ENCODE peak calls at places on chromosomes 11 and 22, in ten cellular contexts. B, E, Q, V, M, G, X, I, K and F are unnamed samples.

GRCh38 chr11:103281301-103281700 is 172.1 kb downstream of the DYNC2H1 start:
- DNase-seq in B (no peak), Q (no peak), K (no peak), I (no peak), E (no peak), V (peak), X (no peak), M (no peak), G (no peak), F (no peak)

GRCh38 chr11:74672332-74672955 is 58.8 kb downstream of the CHRDL2 start:
- DNase-seq in V (no peak), G (no peak), E (no peak), I (no peak), M (no peak), Q (no peak), X (no peak), K (no peak), B (no peak), F (no peak)

GRCh38 chr11:107508201-107508857 is 50.7 kb upstream of the CWF19L2 start:
- DNase-seq in V (no peak), I (no peak), K (no peak), G (no peak), B (no peak), M (no peak), Q (no peak), E (no peak), X (no peak), F (no peak)

GRCh38 chr11:86247608-86248007 is 3.1 kb downstream of the EED start:
- DNase-seq in E (no peak), I (no peak), G (no peak), X (no peak), B (no peak), K (no peak), V (no peak), M (peak), Q (no peak), F (no peak)

GRCh38 chr11:118625036-118625690 is 17.7 kb downstream of the PHLDB1 start:
- DNase-seq in V (no peak), I (no peak), E (no peak), X (no peak), Q (no peak), B (peak), K (no peak), G (no peak), M (no peak), F (no peak)

GRCh38 chr11:129090056-129090455 is 102.1 kb downstream of the ARHGAP32 start:
- DNase-seq in I (no peak), B (no peak), V (peak), G (no peak), X (no peak), Q (no peak), E (no peak), K (no peak), M (no peak), F (no peak)

GRCh38 chr11:134658481-134659080 is 246.5 kb upstream of the B3GAT1 start:
- DNase-seq in B (peak), E (peak), G (no peak), Q (no peak), X (peak), M (no peak), V (no peak), K (no peak), I (peak), F (no peak)

GRCh38 chr22:41480397-41480735 is 11.4 kb downstream of the ACO2 start:
- DNase-seq in I (no peak), M (no peak), E (no peak), B (no peak), V (peak), Q (no peak), G (no peak), X (no peak), K (no peak), F (no peak)

GRCh38 chr22:46737976-46738641 is at the start of gene CERK:
- DNase-seq in B (peak), K (peak), Q (peak), V (peak), M (peak), E (peak), G (peak), I (peak), X (no peak), F (peak)

GRCh38 chr22:24894220-24894975 is 52.1 kb downstream of the LHFPL7 start:
- DNase-seq in G (peak), E (peak), Q (peak), B (peak), V (peak), X (peak), I (peak), M (peak), K (peak), F (peak)

GRCh38 chr11:122646549-122647340 is 8.8 kb upstream of the UBASH3B start:
- DNase-seq in G (no peak), V (peak), E (no peak), K (no peak), X (no peak), Q (no peak), B (no peak), M (no peak), I (no peak), F (no peak)

GRCh38 chr11:33187851-33188722 is 26.8 kb upstream of the CSTF3 start:
- DNase-seq in V (no peak), Q (no peak), M (no peak), I (no peak), E (no peak), K (peak), G (no peak), X (no peak), B (no peak), F (no peak)

GRCh38 chr22:38335077-38335476 is 17.8 kb upstream of the CSNK1E start:
- DNase-seq in M (no peak), K (no peak), E (no peak), B (no peak), Q (no peak), V (peak), I (no peak), G (no peak), X (no peak), F (peak)

GRCh38 chr22:39437836-39438704 is 18.7 kb upstream of the MGAT3 start:
- DNase-seq in X (no peak), K (no peak), B (no peak), M (peak), I (no peak), E (no peak), Q (no peak), V (no peak), G (no peak), F (no peak)

GRCh38 chr11:112459001-112459400 is 198.3 kb upstream of the PLET1 start:
- DNase-seq in V (no peak), Q (no peak), I (no peak), K (no peak), M (no peak), E (no peak), G (no peak), B (no peak), X (no peak), F (no peak)

GRCh38 chr11:86947541-86947940 is 7.7 kb downstream of the FZD4 start:
- DNase-seq in M (no peak), B (no peak), I (no peak), V (peak), G (no peak), K (no peak), E (no peak), Q (no peak), X (no peak), F (no peak)

GRCh38 chr11:8870461-8871282 is 40.3 kb upstream of the AKIP1 start:
- DNase-seq in G (peak), I (peak), B (peak), Q (peak), M (peak), K (no peak), E (peak), V (peak), X (no peak), F (peak)

GRCh38 chr11:84117394-84117793 is 831.2 kb upstream of the CCDC90B start:
- DNase-seq in Q (no peak), K (no peak), G (no peak), B (no peak), X (no peak), I (no peak), M (no peak), V (peak), E (no peak), F (no peak)
- TF ChIP-seq POLR2A in Q (no peak), K (no peak), G (no peak), B (no peak), X (no peak), I (no peak), M (no peak), V (no peak), E (no peak), F (no peak)

GRCh38 chr11:124122123-124122522 is 6.9 kb downstream of the VWA5A start:
- DNase-seq in I (no peak), B (no peak), E (no peak), V (no peak), K (no peak), M (no peak), X (no peak), G (no peak), Q (no peak), F (no peak)

GRCh38 chr11:124119103-124119502 is 3.9 kb downstream of the VWA5A start:
- DNase-seq in B (no peak), M (no peak), I (no peak), X (no peak), G (no peak), K (no peak), V (no peak), E (no peak), Q (no peak), F (no peak)

GRCh38 chr11:124123587-124123986 is 8.3 kb downstream of the VWA5A start:
- DNase-seq in G (no peak), X (no peak), Q (no peak), M (no peak), E (no peak), K (no peak), B (no peak), V (no peak), I (no peak), F (peak)
- TF ChIP-seq CTCF in G (no peak), X (no peak), Q (no peak), M (no peak), E (no peak), K (no peak), B (no peak), V (no peak), I (no peak), F (peak)

DNA sequence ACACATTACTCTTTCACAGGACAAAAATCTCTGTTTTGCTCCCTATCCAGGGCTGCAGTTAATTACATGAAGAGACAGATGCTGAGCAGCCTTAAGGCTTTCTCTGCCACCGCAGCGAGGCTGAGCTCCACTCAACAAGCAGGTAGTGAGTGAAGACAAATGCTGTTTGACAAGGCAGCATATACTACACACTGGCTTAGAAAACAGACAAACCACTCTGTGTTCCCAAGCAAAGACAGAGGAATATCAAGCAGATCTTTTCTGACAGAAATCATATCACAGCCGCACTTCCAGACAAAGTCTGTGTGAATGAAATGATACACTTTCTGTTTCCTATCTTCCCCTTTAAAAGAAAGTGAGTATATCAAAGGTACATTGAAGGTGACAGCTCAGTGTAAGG is 368.1 kb downstream of the DCDC1 start:
- DNase-seq in G (no peak), Q (no peak), E (no peak), B (no peak), X (no peak), M (no peak), V (no peak), I (no peak), K (no peak), F (no peak)
- TF ChIP-seq POLR2A in G (no peak), Q (no peak), E (no peak), B (no peak), X (no peak), M (no peak), V (no peak), I (no peak), K (no peak), F (no peak)

GRCh38 chr11:44426958-44427357 is 117.0 kb upstream of the ALX4 start:
- DNase-seq in X (no peak), G (no peak), K (no peak), Q (no peak), I (no peak), M (no peak), V (no peak), E (no peak), B (no peak), F (no peak)

GRCh38 chr11:44424841-44425240 is 114.9 kb upstream of the ALX4 start:
- DNase-seq in V (no peak), E (no peak), Q (no peak), B (no peak), X (no peak), M (no peak), I (no peak), K (no peak), G (no peak), F (no peak)

GRCh38 chr11:44430140-44430539 is 120.2 kb upstream of the ALX4 start:
- DNase-seq in X (no peak), Q (no peak), E (no peak), B (no peak), M (no peak), G (no peak), I (no peak), V (no peak), K (no peak), F (no peak)

GRCh38 chr11:44426119-44426518 is 116.2 kb upstream of the ALX4 start:
- DNase-seq in K (no peak), Q (no peak), X (no peak), M (no peak), E (no peak), G (no peak), B (no peak), V (no peak), I (no peak), F (no peak)

DNA sequence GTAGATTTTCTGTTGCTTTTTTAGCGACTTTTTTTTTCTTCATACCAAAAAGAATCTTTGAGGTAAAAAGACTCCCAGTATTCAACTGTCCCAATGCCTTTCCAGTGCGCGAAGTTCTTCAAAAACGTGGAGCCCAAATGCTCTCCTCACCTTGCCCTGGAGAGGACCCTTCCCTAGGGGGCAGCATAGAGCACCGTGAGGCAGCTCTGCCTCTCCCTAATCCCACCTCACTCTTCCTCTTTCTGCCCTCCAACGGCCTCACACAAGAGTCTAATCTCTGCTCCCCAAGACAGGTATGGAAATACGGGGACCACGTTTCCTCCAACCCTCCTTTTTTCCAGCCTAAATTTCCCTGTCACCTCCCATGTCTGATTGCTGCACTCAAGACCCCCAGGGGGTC is 117.5 kb upstream of the ALX4 start:
- DNase-seq in I (no peak), V (no peak), G (no peak), E (no peak), K (no peak), B (no peak), M (no peak), X (no peak), Q (no peak), F (peak)
- TF ChIP-seq CTCF in I (no peak), V (no peak), G (no peak), E (no peak), K (no peak), B (no peak), M (no peak), X (no peak), Q (no peak), F (peak)

DNA sequence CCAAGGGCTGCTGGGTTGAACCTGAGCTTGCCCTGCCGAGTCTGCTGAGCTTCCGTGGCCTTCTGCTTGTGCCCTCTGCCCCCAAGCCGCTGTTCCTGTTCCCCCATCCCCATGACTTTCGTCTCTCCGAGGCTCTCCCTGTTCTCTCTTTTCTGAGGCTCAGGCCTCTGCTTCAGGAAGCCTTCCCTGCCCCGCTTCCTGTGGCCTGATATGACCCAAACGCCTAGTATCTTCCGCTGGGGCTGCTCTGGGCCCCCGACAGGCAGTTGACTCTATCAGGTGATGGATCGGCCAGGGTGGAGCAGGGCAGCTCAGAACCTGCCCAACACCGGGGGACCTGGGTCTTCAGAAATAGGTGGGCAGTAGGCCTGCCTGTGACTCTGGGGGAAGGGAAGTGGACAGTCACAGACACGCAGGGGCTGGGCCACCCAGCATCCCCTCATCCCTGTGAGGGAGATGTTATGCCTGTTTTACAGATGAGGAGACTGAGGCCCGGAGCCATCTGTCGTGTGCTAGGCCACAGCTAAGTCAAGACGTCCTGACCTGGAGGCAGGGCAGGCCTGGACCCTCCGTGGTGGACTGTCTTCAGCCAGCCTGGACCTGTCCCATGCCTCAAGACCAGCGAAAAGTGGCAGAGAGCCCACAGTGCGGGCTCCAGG is 16.3 kb downstream of the BAD start:
- DNase-seq in I (no peak), E (no peak), V (no peak), X (no peak), G (no peak), M (no peak), K (no peak), B (no peak), Q (no peak), F (no peak)
- TF ChIP-seq POLR2A in I (no peak), E (no peak), V (no peak), X (no peak), G (no peak), M (no peak), K (no peak), B (no peak), Q (no peak), F (peak)

GRCh38 chr11:125164091-125164421 is 495 bp upstream of the PKNOX2 start:
- DNase-seq in G (no peak), I (no peak), X (no peak), E (no peak), K (no peak), V (no peak), Q (no peak), B (no peak), M (no peak), F (no peak)

GRCh38 chr11:125165111-125165663 is 636 bp downstream of the PKNOX2 start:
- DNase-seq in X (no peak), E (no peak), B (peak), I (peak), G (peak), Q (peak), V (peak), K (no peak), M (no peak), F (peak)

GRCh38 chr11:125165664-125166346 is 1.3 kb downstream of the PKNOX2 start:
- DNase-seq in X (no peak), K (no peak), E (no peak), B (no peak), V (peak), G (peak), I (peak), Q (no peak), M (no peak), F (no peak)

GRCh38 chr11:125163431-125164011 is 1.0 kb upstream of the PKNOX2 start:
- DNase-seq in I (peak), Q (no peak), K (no peak), G (no peak), E (no peak), V (no peak), B (no peak), M (no peak), X (no peak), F (no peak)

DNA sequence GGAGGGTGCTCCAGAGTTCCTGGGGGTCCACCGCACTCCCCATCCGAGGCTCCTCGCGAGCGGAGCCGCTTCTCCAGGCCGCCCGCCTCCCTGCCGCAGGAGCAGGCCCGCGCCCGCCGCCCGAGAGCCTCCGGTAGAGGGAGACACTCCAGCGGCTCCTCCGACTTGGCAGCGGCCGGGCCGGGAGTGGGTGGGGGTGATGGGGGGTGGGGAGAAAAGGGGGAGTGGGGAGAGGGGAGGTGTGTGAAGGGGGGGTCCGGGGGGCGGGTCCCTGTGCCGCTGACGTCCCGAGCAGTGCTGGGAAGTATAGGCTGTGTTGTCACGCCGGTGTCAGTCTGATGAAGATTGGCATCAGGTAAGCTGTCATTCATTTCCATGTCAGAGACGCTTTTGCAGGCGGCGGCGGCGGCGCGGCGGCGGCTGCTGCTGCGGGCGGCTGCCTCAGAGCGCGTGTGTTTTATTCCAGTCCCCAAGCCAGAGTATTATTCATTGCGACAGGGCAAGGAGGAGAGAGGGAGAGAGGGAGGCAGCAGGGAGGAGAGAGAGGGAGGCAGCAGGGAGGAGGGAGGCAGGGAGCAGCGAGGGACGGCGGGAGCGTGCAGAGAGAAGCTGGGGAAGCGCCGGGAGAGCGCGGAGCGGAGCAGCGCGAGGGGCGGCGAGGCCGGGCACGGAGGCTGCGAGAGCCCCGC is at the start of gene PKNOX2:
- DNase-seq in G (peak), I (peak), B (peak), K (peak), Q (peak), M (peak), E (peak), V (peak), X (no peak), F (peak)
- TF ChIP-seq CTCF in G (peak), I (no peak), B (no peak), K (peak), Q (peak), M (peak), E (no peak), V (peak), X (peak), F (peak)